ENCODE peak calls at places on chromosomes 6 and 20, in four cellular contexts. P is neuronal stem cell, W is IMR-90, F is H9. D is an unnamed sample.

GRCh38 chr20:62953839-62954703 is 1.6 kb downstream of the SLC17A9 start:
- DNase-seq in P (peak; percentile 57), W (peak; percentile 54), F (peak; percentile 71), D (peak; percentile 88)

GRCh38 chr6:157268835-157269234 is 54.5 kb downstream of the TMEM242 start:
- DNase-seq in P (no peak), W (no peak), F (peak; percentile 16), D (no peak)

GRCh38 chr6:121961726-121962125 is 437.7 kb upstream of the HSF2 start:
- DNase-seq in P (no peak), W (no peak), F (no peak), D (no peak)

GRCh38 chr20:33995053-33995816 is 1.5 kb downstream of the RALY start:
- DNase-seq in P (no peak), W (no peak), F (no peak), D (peak; percentile 27)

GRCh38 chr20:59825563-59825920 is 107.9 kb downstream of the SYCP2 start:
- DNase-seq in P (no peak), W (no peak), F (no peak), D (no peak)

GRCh38 chr20:2387180-2387577 is 6.5 kb downstream of the TGM6 start:
- DNase-seq in P (peak; percentile 35), W (peak; percentile 19), F (peak; percentile 79), D (peak; percentile 37)

GRCh38 chr6:24692851-24693592 is 25.9 kb downstream of the C6orf62 start:
- DNase-seq in P (no peak), W (no peak), F (no peak), D (no peak)

GRCh38 chr20:53331151-53331973 is 262.3 kb downstream of the ZNF217 start:
- DNase-seq in P (no peak), W (no peak), F (peak; percentile 47), D (peak; percentile 76)

GRCh38 chr6:42100029-42100901 is 42.2 kb downstream of the C6orf132 start:
- DNase-seq in P (no peak), W (peak; percentile 84), F (no peak), D (peak; percentile 95)

GRCh38 chr20:8530022-8530421 is 398.0 kb downstream of the PLCB1 start:
- DNase-seq in P (no peak), W (peak; percentile 23), F (no peak), D (no peak)

GRCh38 chr6:149031545-149032317 is 284.9 kb downstream of the UST start:
- DNase-seq in P (no peak), W (peak; percentile 85), F (no peak), D (peak; percentile 71)

GRCh38 chr6:150723857-150724256 is 124.2 kb downstream of the PLEKHG1 start:
- DNase-seq in P (no peak), W (no peak), F (no peak), D (no peak)

GRCh38 chr6:98724537-98724936 is 109.8 kb upstream of the POU3F2 start:
- DNase-seq in P (peak; percentile 8), W (no peak), F (no peak), D (no peak)

GRCh38 chr6:57265755-57266221 is 43.7 kb upstream of the RAB23 start:
- DNase-seq in P (no peak), W (peak; percentile 72), F (no peak), D (peak; percentile 59)

GRCh38 chr6:1164600-1164999 is 147.3 kb upstream of the FOXQ1 start:
- DNase-seq in P (no peak), W (no peak), F (no peak), D (no peak)

GRCh38 chr6:143337201-143337949 is 113.1 kb downstream of the ADAT2 start:
- DNase-seq in P (no peak), W (peak; percentile 8), F (peak; percentile 90), D (peak; percentile 12)

GRCh38 chr6:150687508-150687907 is 87.8 kb downstream of the PLEKHG1 start:
- DNase-seq in P (no peak), W (no peak), F (no peak), D (no peak)

GRCh38 chr6:37303891-37304503 is 46.1 kb upstream of the TMEM217 start:
- DNase-seq in P (no peak), W (peak; percentile 60), F (no peak), D (peak; percentile 54)

GRCh38 chr6:90893385-90893784 is 306.5 kb upstream of the MAP3K7 start:
- DNase-seq in P (no peak), W (no peak), F (no peak), D (no peak)

GRCh38 chr6:97068211-97068610 is 143.7 kb downstream of the KLHL32 start:
- DNase-seq in P (peak; percentile 11), W (peak; percentile 49), F (no peak), D (peak; percentile 34)

GRCh38 chr6:7939186-7939863 is 28.7 kb upstream of the TXNDC5 start:
- DNase-seq in P (no peak), W (no peak), F (no peak), D (no peak)

GRCh38 chr6:21613809-21614208 is 20.3 kb downstream of the SOX4 start:
- DNase-seq in P (no peak), W (no peak), F (no peak), D (no peak)

GRCh38 chr6:21616005-21616404 is 22.5 kb downstream of the SOX4 start:
- DNase-seq in P (no peak), W (no peak), F (no peak), D (no peak)

GRCh38 chr6:21612067-21612745 is 18.7 kb downstream of the SOX4 start:
- DNase-seq in P (no peak), W (no peak), F (no peak), D (no peak)

GRCh38 chr6:21611485-21611884 is 17.9 kb downstream of the SOX4 start:
- DNase-seq in P (no peak), W (no peak), F (no peak), D (no peak)

GRCh38 chr6:21615504-21615903 is 22.0 kb downstream of the SOX4 start:
- DNase-seq in P (no peak), W (peak; percentile 49), F (no peak), D (no peak)
- H3K14ac ChIP-seq in P (no peak overlapping the region), W (peak overlapping the region; percentile 52), F (no peak overlapping the region), D (no peak overlapping the region)

GRCh38 chr6:108653864-108654402 is 93.2 kb downstream of the FOXO3 start:
- DNase-seq in P (no peak), W (peak; percentile 37), F (no peak), D (no peak)
- H3K14ac ChIP-seq in P (no peak overlapping the region), W (peak overlapping the region; percentile 30), F (no peak overlapping the region), D (no peak overlapping the region)

GRCh38 chr6:33983721-33984465 is 162.0 kb downstream of the GRM4 start:
- DNase-seq in P (no peak), W (no peak), F (peak; percentile 13), D (no peak)

GRCh38 chr6:33983109-33983475 is 162.8 kb downstream of the GRM4 start:
- DNase-seq in P (no peak), W (peak; percentile 1), F (peak; percentile 34), D (peak; percentile 6)

GRCh38 chr6:33985947-33986346 is 159.9 kb downstream of the GRM4 start:
- DNase-seq in P (no peak), W (no peak), F (peak; percentile 4), D (no peak)

GRCh38 chr6:33985333-33985751 is 160.5 kb downstream of the GRM4 start:
- DNase-seq in P (no peak), W (no peak), F (peak; percentile 26), D (no peak)

DNA sequence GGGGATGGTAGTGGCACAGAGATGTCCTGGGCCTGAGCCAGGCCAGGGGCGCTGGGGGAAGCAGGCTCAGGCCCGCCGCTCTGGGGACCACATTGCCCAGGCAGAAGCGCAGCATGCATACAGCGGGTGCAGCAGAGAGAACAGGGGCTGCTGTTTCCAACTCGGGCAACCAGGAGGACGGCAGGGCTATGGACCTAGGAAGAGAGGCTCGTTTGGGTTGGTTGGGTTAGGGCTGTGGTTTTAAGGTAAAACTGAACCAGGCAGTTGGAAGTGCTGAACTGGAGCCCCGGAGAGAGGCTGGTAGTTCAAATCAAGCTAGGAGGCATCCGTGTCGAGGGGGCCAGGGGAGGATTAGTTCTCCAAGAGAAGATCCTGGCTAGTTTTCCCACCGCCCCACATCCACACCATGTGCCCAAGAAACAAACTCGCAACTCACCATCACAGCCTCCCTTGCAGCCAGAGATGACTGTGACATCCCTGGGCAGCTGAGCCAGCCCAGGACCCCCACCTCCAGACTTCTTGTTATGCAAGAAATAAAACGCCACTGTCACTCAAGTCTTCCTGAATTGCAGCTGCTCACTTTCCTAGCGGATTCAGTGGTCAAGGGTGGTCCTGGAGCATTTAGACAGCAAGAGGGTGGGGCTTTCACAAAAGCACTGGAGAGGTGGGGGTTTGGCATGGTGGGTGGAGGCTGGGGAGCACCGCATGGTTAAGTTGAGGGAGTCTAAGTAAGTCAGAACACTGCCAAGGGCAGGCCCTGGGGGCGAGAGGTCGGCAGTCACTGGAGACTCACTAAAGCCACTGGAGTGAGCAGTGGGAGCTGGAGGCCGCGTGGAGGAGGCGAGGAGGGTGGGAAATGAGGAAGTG is 161.2 kb downstream of the GRM4 start:
- DNase-seq in P (no peak), W (no peak), F (peak; percentile 27), D (no peak)
- H3K14ac ChIP-seq in P (no peak overlapping the region), W (no peak overlapping the region), F (no peak overlapping the region), D (no peak overlapping the region)

GRCh38 chr20:38085031-38085430 is 51.5 kb downstream of the RPRD1B start:
- DNase-seq in P (no peak), W (peak; percentile 31), F (no peak), D (peak; percentile 48)
- H3K14ac ChIP-seq in P (no peak overlapping the region), W (peak overlapping the region; percentile 89), F (no peak overlapping the region), D (no peak overlapping the region)

GRCh38 chr6:66068907-66069306 is 361.9 kb upstream of the EYS start:
- DNase-seq in P (no peak), W (no peak), F (no peak), D (no peak)

GRCh38 chr6:66065313-66065712 is 358.3 kb upstream of the EYS start:
- DNase-seq in P (no peak), W (no peak), F (no peak), D (no peak)

DNA sequence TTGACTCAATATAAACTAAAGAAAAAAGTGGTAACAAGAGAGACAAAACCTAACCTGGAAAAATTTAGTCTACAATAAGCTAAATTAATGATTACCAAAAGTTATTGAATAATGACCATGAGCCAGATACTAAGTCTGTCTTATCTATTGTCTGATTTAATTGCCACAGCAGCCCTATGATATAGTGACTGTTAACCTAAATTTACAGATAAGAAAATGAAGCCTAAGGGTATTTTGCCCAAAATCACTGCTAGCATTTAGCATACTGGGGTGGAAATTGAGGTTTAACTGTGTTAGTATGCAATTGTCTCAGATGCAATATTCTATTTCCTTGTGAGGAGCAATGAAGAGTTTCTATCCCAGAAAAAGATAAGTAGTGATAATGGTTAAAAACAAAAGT is 361.0 kb upstream of the EYS start:
- DNase-seq in P (no peak), W (no peak), F (no peak), D (no peak)
- H3K14ac ChIP-seq in P (no peak overlapping the region), W (no peak overlapping the region), F (no peak overlapping the region), D (no peak overlapping the region)

DNA sequence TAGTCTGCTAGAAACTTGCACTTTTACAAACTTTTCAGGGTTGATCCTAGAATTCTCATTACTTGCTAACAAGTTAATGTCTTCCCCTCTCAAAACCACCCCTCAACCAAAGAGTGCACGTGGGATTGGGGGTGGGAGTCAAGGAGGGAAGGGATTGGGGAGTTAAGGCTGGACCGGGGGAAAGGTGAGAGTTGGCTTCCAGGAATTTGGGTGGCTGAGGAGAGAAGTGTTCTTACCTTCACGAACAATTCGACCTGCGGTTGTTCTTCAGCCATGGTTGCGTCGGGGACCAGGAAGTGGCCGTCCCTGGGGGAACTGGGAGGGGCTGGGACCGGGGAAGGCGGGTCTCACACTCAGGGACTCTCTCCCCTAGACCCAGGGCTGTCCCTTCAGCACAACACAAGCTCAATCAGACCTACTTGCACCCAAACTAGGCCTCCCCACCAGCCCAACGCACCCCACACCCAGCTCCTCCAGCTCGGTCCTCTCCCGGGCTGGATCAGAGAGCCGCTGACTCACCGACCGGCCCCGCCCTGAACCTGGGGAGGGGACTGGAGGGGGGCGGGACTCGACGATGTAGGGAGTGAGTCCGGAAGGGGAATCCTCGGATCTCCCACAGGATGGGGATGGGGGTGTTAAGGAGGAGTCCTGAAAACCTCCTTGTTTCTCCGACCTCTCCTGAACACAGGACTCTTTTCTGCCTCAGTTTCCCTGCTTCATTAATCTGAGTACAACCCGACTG is at the start of gene CLIC1:
- DNase-seq in P (peak; percentile 69), W (peak; percentile 75), F (peak; percentile 88), D (peak; percentile 91)
- H3K14ac ChIP-seq in P (peak within 1 kb of the TSS; percentile 39), W (peak within 1 kb of the TSS; percentile 99), F (peak within 1 kb of the TSS; percentile 7), D (peak within 1 kb of the TSS; percentile 89)